ENCODE peak calls at places on chromosomes 4 and X, in eight cellular contexts. J, S, L, T, G, U, D and X are unnamed samples. For H3K27me3, the result is how much of the 10 kb centered on the place peaks cover.

GRCh38 chr4:146436423-146437162 is 85.1 kb downstream of the SLC10A7 start:
- DNase-seq in G (no peak), D (no peak), T (no peak), J (no peak), S (no peak), U (no peak), L (no peak), X (no peak)

GRCh38 chrX:106728337-106728736 is 1.8 kb downstream of the RNF128 start:
- DNase-seq in U (no peak), G (no peak), J (no peak), T (no peak), L (no peak), D (no peak), S (no peak), X (no peak)

GRCh38 chr4:81565137-81565870 is 93.6 kb upstream of the RASGEF1B start:
- DNase-seq in J (peak), L (peak), T (peak), G (no peak), D (peak), S (peak), U (no peak), X (no peak)

GRCh38 chrX:126167560-126167959 is 1.5 kb upstream of the DCAF12L2 start:
- DNase-seq in S (no peak), L (no peak), T (no peak), G (no peak), U (no peak), J (no peak), D (no peak), X (no peak)

GRCh38 chr4:38562751-38563198 is 101.2 kb upstream of the KLF3 start:
- DNase-seq in D (no peak), J (peak), G (no peak), T (peak), U (no peak), L (no peak), S (peak), X (no peak)

GRCh38 chr4:81786063-81786763 is 314.5 kb upstream of the RASGEF1B start:
- DNase-seq in G (no peak), T (no peak), L (no peak), S (peak), D (no peak), J (peak), U (no peak), X (no peak)

GRCh38 chr4:48654015-48654664 is 125.9 kb downstream of the FRYL start:
- DNase-seq in T (no peak), S (no peak), G (no peak), L (no peak), U (no peak), J (no peak), D (no peak), X (no peak)

GRCh38 chrX:16444353-16444752 is 205.6 kb upstream of the S100G start:
- DNase-seq in T (no peak), U (no peak), L (no peak), J (no peak), G (no peak), S (no peak), D (no peak), X (no peak)

GRCh38 chr4:96509039-96509741 is 669.3 kb downstream of the PDHA2 start:
- DNase-seq in U (peak), J (no peak), L (no peak), T (no peak), D (no peak), G (no peak), S (no peak), X (no peak)

GRCh38 chr4:82005153-82005552 is 368.6 kb downstream of the HNRNPD start:
- DNase-seq in L (no peak), U (no peak), D (no peak), S (no peak), T (no peak), J (no peak), G (no peak), X (no peak)

GRCh38 chr4:186724861-186725419 is 1.3 kb upstream of the FAT1 start:
- DNase-seq in L (no peak), T (no peak), D (no peak), G (no peak), S (peak), U (no peak), J (no peak), X (no peak)

DNA sequence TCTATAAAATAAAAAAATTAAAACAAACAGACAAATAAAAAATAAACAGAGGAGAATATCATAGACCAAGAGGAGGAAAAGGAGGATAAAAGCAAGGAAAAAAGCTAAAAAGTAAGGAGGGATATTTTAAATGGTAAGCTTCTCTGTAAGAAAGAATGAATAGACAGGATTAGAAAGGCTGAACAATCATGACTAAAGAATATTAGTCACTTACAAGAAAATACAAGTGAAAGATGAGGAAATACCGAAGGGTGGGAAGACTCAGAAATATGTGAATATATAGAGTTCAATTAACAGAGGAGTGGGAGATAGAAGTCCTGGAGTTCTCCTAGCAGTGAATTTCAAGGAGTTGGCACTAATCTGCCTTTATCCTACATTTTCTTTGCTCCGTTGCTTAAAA is 162.6 kb downstream of the RTL3 start:
- DNase-seq in U (no peak), D (no peak), J (no peak), G (no peak), T (no peak), L (no peak), S (no peak), X (no peak)
- H3K27ac ChIP-seq in U (no peak), D (no peak), J (no peak), G (no peak), T (no peak), L (no peak), S (no peak), X (no peak)

DNA sequence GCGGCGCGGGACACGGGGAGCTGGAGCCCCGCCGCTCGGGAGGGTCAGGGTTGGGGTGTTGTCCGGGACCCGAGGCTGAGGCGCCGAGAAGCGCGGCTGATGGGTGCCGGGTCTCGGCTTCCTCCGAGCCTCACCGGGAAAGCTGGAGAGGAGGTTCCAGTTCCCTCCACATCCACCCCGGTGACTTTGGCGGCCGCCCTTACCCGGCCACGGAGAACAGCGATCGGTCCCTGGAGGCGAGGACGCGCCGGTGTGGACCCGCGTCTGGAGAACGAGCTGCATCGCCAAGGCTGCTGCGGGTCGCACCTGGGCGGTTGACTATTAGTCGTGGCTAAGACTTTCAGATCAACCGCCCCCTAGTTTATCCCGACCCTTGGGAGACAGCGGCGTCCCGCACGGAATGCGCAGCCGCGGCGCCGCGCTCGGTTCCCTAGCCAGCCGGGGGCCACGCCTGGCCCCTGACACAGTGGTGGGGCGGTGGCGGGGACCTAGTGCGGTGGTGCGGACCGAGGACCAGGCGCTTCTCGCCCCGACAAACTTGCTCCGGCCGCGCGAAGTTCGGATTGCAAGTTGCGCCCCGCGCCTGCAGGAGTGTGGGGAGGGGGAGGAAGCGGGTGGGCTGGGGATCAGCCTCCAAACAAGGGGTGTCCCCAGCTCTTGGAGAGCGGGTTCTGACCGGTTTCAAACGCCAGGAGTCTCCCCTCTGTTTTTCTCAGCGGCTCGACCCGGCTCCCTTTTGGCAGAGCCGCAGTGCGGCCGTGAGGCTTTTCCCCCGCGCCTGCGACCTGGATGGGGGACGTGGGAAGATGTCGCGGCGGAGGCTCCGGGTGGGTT is 540 bp downstream of the FHDC1 start:
- DNase-seq in L (no peak), G (no peak), U (peak), S (peak), D (peak), T (no peak), J (peak), X (peak)
- H3K27me3 ChIP-seq in L (under half), G (under half), U (half or more), S (under half), D (under half), T (half or more), J (under half), X (under half)

GRCh38 chrX:1462596-1463251 is 10.0 kb upstream of the ASMTL start:
- DNase-seq in U (peak), J (peak), G (peak), D (peak), T (no peak), S (no peak), L (peak), X (peak)
- H3K27ac ChIP-seq in U (no peak), J (peak), G (peak), D (peak), T (peak), S (no peak), L (no peak), X (peak)

GRCh38 chrX:140040397-140040796 is 75.1 kb upstream of the CXorf66 start:
- DNase-seq in U (no peak), L (no peak), J (no peak), G (no peak), T (no peak), S (no peak), D (no peak), X (no peak)
- H3K27me3 ChIP-seq in U (under half), L (under half), J (under half), G (under half), T (under half), S (under half), D (under half), X (under half)

GRCh38 chr4:142091085-142091513 is 454.7 kb downstream of the IL15 start:
- DNase-seq in L (peak), J (no peak), T (no peak), U (no peak), D (no peak), S (no peak), G (no peak), X (no peak)

GRCh38 chr4:142092941-142093340 is 456.6 kb downstream of the IL15 start:
- DNase-seq in D (no peak), U (no peak), S (no peak), L (no peak), G (no peak), T (no peak), J (no peak), X (no peak)

GRCh38 chr4:142088906-142089305 is 452.5 kb downstream of the IL15 start:
- DNase-seq in G (no peak), L (peak), T (no peak), D (no peak), U (no peak), J (no peak), S (no peak), X (no peak)

GRCh38 chr4:142095886-142096605 is 459.7 kb downstream of the IL15 start:
- DNase-seq in S (no peak), T (no peak), G (no peak), U (no peak), D (no peak), L (peak), J (peak), X (no peak)

DNA sequence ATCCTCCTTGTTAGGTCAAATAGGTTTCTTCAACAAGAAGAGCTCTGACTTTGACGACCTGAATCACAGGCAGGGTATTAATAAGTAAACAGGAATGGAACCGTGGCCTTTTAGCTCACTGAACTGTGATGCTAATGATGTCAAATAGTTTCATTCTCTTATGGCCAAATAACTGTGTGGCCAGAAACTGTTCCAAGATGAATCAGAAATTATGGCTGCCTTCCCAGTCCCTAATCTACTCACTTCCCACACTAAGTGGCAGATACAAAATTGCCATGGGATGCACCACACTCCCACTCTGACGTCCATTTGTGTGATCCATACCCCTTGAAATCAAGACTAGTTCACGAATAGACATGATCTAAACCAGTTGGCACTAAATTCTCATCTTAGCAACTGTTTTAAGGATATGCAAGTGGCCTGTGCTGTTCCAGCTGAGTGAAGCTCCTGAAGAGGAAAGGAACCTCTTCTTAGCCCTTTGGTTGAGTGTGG is 455.4 kb downstream of the IL15 start:
- DNase-seq in D (no peak), T (no peak), L (peak), G (no peak), U (no peak), S (no peak), J (peak), X (no peak)
- H3K27ac ChIP-seq in D (peak), T (peak), L (peak), G (no peak), U (no peak), S (no peak), J (peak), X (no peak)

GRCh38 chrX:125094901-125095300 is 224.8 kb upstream of the TEX13C start:
- DNase-seq in U (no peak), D (no peak), L (no peak), J (no peak), G (no peak), T (no peak), S (no peak), X (no peak)
- H3K27me3 ChIP-seq in U (under half), D (under half), L (under half), J (under half), G (under half), T (under half), S (under half), X (under half)

DNA sequence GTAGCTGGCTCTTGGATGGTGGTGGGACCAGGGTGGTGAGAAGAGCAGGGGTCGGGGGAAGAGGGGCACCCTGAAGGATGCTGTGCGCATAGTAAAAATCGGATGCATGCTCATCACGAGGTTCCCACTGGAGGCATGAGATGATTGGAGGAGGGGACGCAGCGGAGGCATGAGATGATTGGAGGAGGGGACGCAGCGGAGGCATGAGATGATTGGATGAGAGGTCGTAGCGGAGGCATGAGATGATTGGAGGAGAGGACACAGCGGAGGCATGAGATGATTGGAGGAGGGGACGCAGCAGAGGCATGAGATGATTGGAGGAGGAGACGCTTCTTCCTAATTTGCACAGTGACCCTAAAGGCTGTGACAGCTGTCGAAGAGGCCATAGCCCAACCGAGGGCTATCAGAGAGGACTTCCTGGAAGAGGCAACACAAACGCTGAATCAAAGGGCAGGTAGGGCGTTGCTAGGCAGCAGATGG is 106.7 kb downstream of the ADRA2C start:
- DNase-seq in D (no peak), J (no peak), T (peak), U (no peak), L (no peak), S (no peak), G (peak), X (no peak)
- H3K27ac ChIP-seq in D (no peak), J (no peak), T (no peak), U (no peak), L (no peak), S (no peak), G (no peak), X (no peak)

GRCh38 chrX:25021132-25021498 is 5.3 kb upstream of the ARX start:
- DNase-seq in G (no peak), U (no peak), D (no peak), T (no peak), L (no peak), S (no peak), J (no peak), X (no peak)
- H3K27me3 ChIP-seq in G (under half), U (under half), D (half or more), T (half or more), L (half or more), S (half or more), J (half or more), X (under half)